ENCODE peak calls at places on chromosomes 6 and 20, in eight cellular contexts. One of them, this sample, is unnamed.

GRCh38 chr20:16821211-16822089 is 73.3 kb downstream of the OTOR start:
- DNase-seq in heart left ventricle: no peak
- DNase-seq in endodermal cell: peak
- DNase-seq in right cardiac atrium: no peak
- DNase-seq in lower lobe of right lung: peak
- DNase-seq in CD8-positive, alpha-beta T cell: no peak
- DNase-seq in IMR-90: peak
- DNase-seq in astrocyte: peak
- DNase-seq in this sample: no peak

GRCh38 chr6:90393232-90393884 is 96.7 kb upstream of the BACH2 start:
- DNase-seq in heart left ventricle: peak
- DNase-seq in endodermal cell: peak
- DNase-seq in right cardiac atrium: peak
- DNase-seq in lower lobe of right lung: no peak
- DNase-seq in CD8-positive, alpha-beta T cell: peak
- DNase-seq in IMR-90: peak
- DNase-seq in astrocyte: peak
- DNase-seq in this sample: no peak

GRCh38 chr6:144216668-144217218 is 66.4 kb downstream of the STX11 start:
- DNase-seq in heart left ventricle: no peak
- DNase-seq in endodermal cell: no peak
- DNase-seq in right cardiac atrium: peak
- DNase-seq in lower lobe of right lung: peak
- DNase-seq in CD8-positive, alpha-beta T cell: no peak
- DNase-seq in IMR-90: no peak
- DNase-seq in astrocyte: no peak
- DNase-seq in this sample: peak

GRCh38 chr6:15359335-15359862 is 113.5 kb downstream of the JARID2 start:
- DNase-seq in heart left ventricle: no peak
- DNase-seq in endodermal cell: no peak
- DNase-seq in right cardiac atrium: no peak
- DNase-seq in lower lobe of right lung: no peak
- DNase-seq in CD8-positive, alpha-beta T cell: no peak
- DNase-seq in IMR-90: peak
- DNase-seq in astrocyte: peak
- DNase-seq in this sample: no peak

GRCh38 chr6:225121-225721 is 67.1 kb upstream of the DUSP22 start:
- DNase-seq in heart left ventricle: no peak
- DNase-seq in endodermal cell: peak
- DNase-seq in right cardiac atrium: peak
- DNase-seq in lower lobe of right lung: peak
- DNase-seq in CD8-positive, alpha-beta T cell: peak
- DNase-seq in IMR-90: no peak
- DNase-seq in astrocyte: no peak
- DNase-seq in this sample: peak

GRCh38 chr20:57158474-57158873 is 108.0 kb downstream of the BMP7 start:
- DNase-seq in heart left ventricle: no peak
- DNase-seq in endodermal cell: no peak
- DNase-seq in right cardiac atrium: no peak
- DNase-seq in lower lobe of right lung: no peak
- DNase-seq in CD8-positive, alpha-beta T cell: no peak
- DNase-seq in IMR-90: no peak
- DNase-seq in astrocyte: no peak
- DNase-seq in this sample: no peak

GRCh38 chr6:14975124-14975815 is 270.6 kb upstream of the JARID2 start:
- DNase-seq in heart left ventricle: no peak
- DNase-seq in endodermal cell: no peak
- DNase-seq in right cardiac atrium: no peak
- DNase-seq in lower lobe of right lung: no peak
- DNase-seq in CD8-positive, alpha-beta T cell: no peak
- DNase-seq in IMR-90: peak
- DNase-seq in astrocyte: no peak
- DNase-seq in this sample: no peak

GRCh38 chr6:37368961-37369320 is 15.2 kb downstream of the RNF8 start:
- DNase-seq in heart left ventricle: no peak
- DNase-seq in endodermal cell: no peak
- DNase-seq in right cardiac atrium: no peak
- DNase-seq in lower lobe of right lung: no peak
- DNase-seq in CD8-positive, alpha-beta T cell: no peak
- DNase-seq in IMR-90: no peak
- DNase-seq in astrocyte: no peak
- DNase-seq in this sample: no peak

GRCh38 chr20:51358032-51358724 is 184.3 kb downstream of the NFATC2 start:
- DNase-seq in heart left ventricle: no peak
- DNase-seq in endodermal cell: no peak
- DNase-seq in right cardiac atrium: no peak
- DNase-seq in lower lobe of right lung: no peak
- DNase-seq in CD8-positive, alpha-beta T cell: no peak
- DNase-seq in IMR-90: no peak
- DNase-seq in astrocyte: no peak
- DNase-seq in this sample: no peak

GRCh38 chr20:8131598-8132014 is 460 bp upstream of the PLCB1 start:
- DNase-seq in heart left ventricle: no peak
- DNase-seq in endodermal cell: no peak
- DNase-seq in right cardiac atrium: no peak
- DNase-seq in lower lobe of right lung: peak
- DNase-seq in CD8-positive, alpha-beta T cell: no peak
- DNase-seq in IMR-90: peak
- DNase-seq in astrocyte: no peak
- DNase-seq in this sample: no peak

GRCh38 chr6:146914563-146915483 is 289.4 kb upstream of the STXBP5 start:
- DNase-seq in heart left ventricle: no peak
- DNase-seq in endodermal cell: no peak
- DNase-seq in right cardiac atrium: no peak
- DNase-seq in lower lobe of right lung: no peak
- DNase-seq in CD8-positive, alpha-beta T cell: no peak
- DNase-seq in IMR-90: peak
- DNase-seq in astrocyte: peak
- DNase-seq in this sample: no peak

GRCh38 chr6:36120539-36120938 is 9.8 kb upstream of the MAPK13 start:
- DNase-seq in heart left ventricle: peak
- DNase-seq in endodermal cell: no peak
- DNase-seq in right cardiac atrium: no peak
- DNase-seq in lower lobe of right lung: no peak
- DNase-seq in CD8-positive, alpha-beta T cell: peak
- DNase-seq in IMR-90: no peak
- DNase-seq in astrocyte: no peak
- DNase-seq in this sample: peak

GRCh38 chr6:150685860-150686259 is 86.2 kb downstream of the PLEKHG1 start:
- DNase-seq in heart left ventricle: no peak
- DNase-seq in endodermal cell: peak
- DNase-seq in right cardiac atrium: no peak
- DNase-seq in lower lobe of right lung: peak
- DNase-seq in CD8-positive, alpha-beta T cell: no peak
- DNase-seq in IMR-90: peak
- DNase-seq in astrocyte: no peak
- DNase-seq in this sample: peak

GRCh38 chr20:8432435-8433148 is 300.5 kb downstream of the PLCB1 start:
- DNase-seq in heart left ventricle: no peak
- DNase-seq in endodermal cell: peak
- DNase-seq in right cardiac atrium: no peak
- DNase-seq in lower lobe of right lung: no peak
- DNase-seq in CD8-positive, alpha-beta T cell: no peak
- DNase-seq in IMR-90: no peak
- DNase-seq in astrocyte: no peak
- DNase-seq in this sample: no peak

GRCh38 chr20:25073544-25073943 is 8.4 kb downstream of the VSX1 start:
- DNase-seq in heart left ventricle: no peak
- DNase-seq in endodermal cell: no peak
- DNase-seq in right cardiac atrium: no peak
- DNase-seq in lower lobe of right lung: no peak
- DNase-seq in CD8-positive, alpha-beta T cell: peak
- DNase-seq in IMR-90: no peak
- DNase-seq in astrocyte: no peak
- DNase-seq in this sample: no peak

GRCh38 chr20:35618372-35619131 is 2.9 kb downstream of the SPAG4 start:
- DNase-seq in heart left ventricle: no peak
- DNase-seq in endodermal cell: peak
- DNase-seq in right cardiac atrium: peak
- DNase-seq in lower lobe of right lung: peak
- DNase-seq in CD8-positive, alpha-beta T cell: peak
- DNase-seq in IMR-90: peak
- DNase-seq in astrocyte: peak
- DNase-seq in this sample: no peak

GRCh38 chr6:115986026-115986425 is 74.7 kb downstream of the FRK start:
- DNase-seq in heart left ventricle: no peak
- DNase-seq in endodermal cell: no peak
- DNase-seq in right cardiac atrium: no peak
- DNase-seq in lower lobe of right lung: no peak
- DNase-seq in CD8-positive, alpha-beta T cell: no peak
- DNase-seq in IMR-90: no peak
- DNase-seq in astrocyte: no peak
- DNase-seq in this sample: no peak

GRCh38 chr20:2873747-2874041 is 413 bp downstream of the PTPRA start:
- DNase-seq in heart left ventricle: peak
- DNase-seq in endodermal cell: peak
- DNase-seq in right cardiac atrium: peak
- DNase-seq in lower lobe of right lung: peak
- DNase-seq in CD8-positive, alpha-beta T cell: peak
- DNase-seq in IMR-90: peak
- DNase-seq in astrocyte: no peak
- DNase-seq in this sample: peak

DNA sequence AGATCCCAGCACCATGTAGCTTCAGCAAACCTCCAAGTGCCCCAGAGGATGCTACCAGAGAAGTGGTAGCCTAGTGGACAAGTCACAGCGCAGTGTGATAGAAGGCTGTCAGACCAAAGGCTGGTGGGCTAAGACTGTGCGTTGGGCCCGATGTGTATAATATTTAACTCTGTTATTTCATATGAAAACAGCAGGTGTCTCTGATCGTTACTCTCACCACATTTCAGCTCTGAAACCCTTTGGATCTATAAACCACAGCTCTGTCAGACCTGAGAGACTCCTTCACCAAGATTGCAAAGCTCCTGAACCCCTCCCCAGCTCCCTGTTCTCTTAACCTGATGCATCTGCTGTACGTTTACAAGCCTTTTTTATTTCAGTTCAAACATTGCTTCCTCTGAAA is 43.8 kb downstream of the ISM1 start:
- DNase-seq in heart left ventricle: no peak
- DNase-seq in endodermal cell: no peak
- DNase-seq in right cardiac atrium: no peak
- DNase-seq in lower lobe of right lung: no peak
- DNase-seq in CD8-positive, alpha-beta T cell: no peak
- DNase-seq in IMR-90: no peak
- DNase-seq in astrocyte: no peak
- DNase-seq in this sample: no peak
- H3K27ac ChIP-seq in heart left ventricle: no peak
- H3K27ac ChIP-seq in endodermal cell: no peak
- H3K27ac ChIP-seq in right cardiac atrium: no peak
- H3K27ac ChIP-seq in lower lobe of right lung: no peak
- H3K27ac ChIP-seq in CD8-positive, alpha-beta T cell: no peak
- H3K27ac ChIP-seq in IMR-90: no peak
- H3K27ac ChIP-seq in astrocyte: no peak
- H3K27ac ChIP-seq in this sample: no peak

DNA sequence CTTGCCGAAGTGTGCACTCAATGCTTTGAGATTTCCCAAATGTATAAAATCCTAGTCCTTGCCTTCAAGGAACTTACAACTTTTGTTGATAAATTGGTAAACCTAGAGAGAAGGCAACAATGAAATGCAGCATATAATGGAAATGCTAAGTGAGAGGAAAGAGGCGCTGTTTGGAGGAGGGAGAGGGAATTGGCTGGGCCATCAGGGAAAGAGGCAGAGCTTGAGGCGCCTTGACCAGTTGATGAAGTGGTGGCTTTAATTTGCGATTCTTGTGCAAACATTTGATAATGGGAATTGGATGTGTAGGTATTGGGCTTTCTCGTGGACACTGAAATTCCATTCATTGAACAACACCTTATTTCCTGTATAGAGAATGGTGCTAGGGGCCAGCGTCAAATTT is 1.9 kb upstream of the CDYL start:
- DNase-seq in heart left ventricle: no peak
- DNase-seq in endodermal cell: peak
- DNase-seq in right cardiac atrium: no peak
- DNase-seq in lower lobe of right lung: no peak
- DNase-seq in CD8-positive, alpha-beta T cell: no peak
- DNase-seq in IMR-90: no peak
- DNase-seq in astrocyte: no peak
- DNase-seq in this sample: no peak
- H3K4me3 ChIP-seq in heart left ventricle: peak
- H3K4me3 ChIP-seq in endodermal cell: peak
- H3K4me3 ChIP-seq in right cardiac atrium: no peak
- H3K4me3 ChIP-seq in lower lobe of right lung: peak
- H3K4me3 ChIP-seq in CD8-positive, alpha-beta T cell: no peak
- H3K4me3 ChIP-seq in IMR-90: no peak
- H3K4me3 ChIP-seq in astrocyte: no peak
- H3K4me3 ChIP-seq in this sample: peak

GRCh38 chr6:169225131-169225576 is 28.5 kb downstream of the THBS2 start:
- DNase-seq in heart left ventricle: no peak
- DNase-seq in endodermal cell: no peak
- DNase-seq in right cardiac atrium: peak
- DNase-seq in lower lobe of right lung: no peak
- DNase-seq in CD8-positive, alpha-beta T cell: no peak
- DNase-seq in IMR-90: no peak
- DNase-seq in astrocyte: no peak
- DNase-seq in this sample: no peak
- H3K27ac ChIP-seq in heart left ventricle: peak
- H3K27ac ChIP-seq in endodermal cell: no peak
- H3K27ac ChIP-seq in right cardiac atrium: no peak
- H3K27ac ChIP-seq in lower lobe of right lung: no peak
- H3K27ac ChIP-seq in CD8-positive, alpha-beta T cell: no peak
- H3K27ac ChIP-seq in IMR-90: no peak
- H3K27ac ChIP-seq in astrocyte: peak
- H3K27ac ChIP-seq in this sample: no peak

GRCh38 chr20:309306-309840 is 12.0 kb downstream of the ZCCHC3 start:
- DNase-seq in heart left ventricle: no peak
- DNase-seq in endodermal cell: no peak
- DNase-seq in right cardiac atrium: no peak
- DNase-seq in lower lobe of right lung: no peak
- DNase-seq in CD8-positive, alpha-beta T cell: no peak
- DNase-seq in IMR-90: peak
- DNase-seq in astrocyte: no peak
- DNase-seq in this sample: no peak
- H3K4me3 ChIP-seq in heart left ventricle: peak
- H3K4me3 ChIP-seq in endodermal cell: peak
- H3K4me3 ChIP-seq in right cardiac atrium: peak
- H3K4me3 ChIP-seq in lower lobe of right lung: peak
- H3K4me3 ChIP-seq in CD8-positive, alpha-beta T cell: no peak
- H3K4me3 ChIP-seq in IMR-90: peak
- H3K4me3 ChIP-seq in astrocyte: peak
- H3K4me3 ChIP-seq in this sample: peak

GRCh38 chr6:111666812-111667211 is 61.1 kb upstream of the TRAF3IP2 start:
- DNase-seq in heart left ventricle: no peak
- DNase-seq in endodermal cell: no peak
- DNase-seq in right cardiac atrium: no peak
- DNase-seq in lower lobe of right lung: no peak
- DNase-seq in CD8-positive, alpha-beta T cell: no peak
- DNase-seq in IMR-90: peak
- DNase-seq in astrocyte: no peak
- DNase-seq in this sample: no peak
- H3K27ac ChIP-seq in heart left ventricle: peak
- H3K27ac ChIP-seq in endodermal cell: no peak
- H3K27ac ChIP-seq in right cardiac atrium: peak
- H3K27ac ChIP-seq in lower lobe of right lung: peak
- H3K27ac ChIP-seq in CD8-positive, alpha-beta T cell: no peak
- H3K27ac ChIP-seq in IMR-90: no peak
- H3K27ac ChIP-seq in astrocyte: no peak
- H3K27ac ChIP-seq in this sample: peak

This sample was measured in left lung.